ENCODE peak calls at places on chromosomes 1 and 21, in eight cellular contexts. Y, S, Q, V, B, A, K and Z are unnamed samples.

GRCh38 chr1:151934048-151934493 is 24.8 kb upstream of the THEM4 start:
- DNase-seq in Y (peak), S (peak), Q (no peak), V (no peak), B (peak), A (peak), K (peak), Z (no peak)

GRCh38 chr1:116911779-116912469 is 2.2 kb downstream of the PTGFRN start:
- DNase-seq in Y (no peak), S (no peak), Q (no peak), V (no peak), B (no peak), A (no peak), K (no peak), Z (no peak)

GRCh38 chr1:54045487-54045886 is 7.5 kb downstream of the TMEM59 start:
- DNase-seq in Y (no peak), S (no peak), Q (no peak), V (no peak), B (no peak), A (no peak), K (no peak), Z (no peak)

GRCh38 chr1:171670739-171671138 is 18.3 kb upstream of the MYOC start:
- DNase-seq in Y (no peak), S (no peak), Q (no peak), V (no peak), B (no peak), A (no peak), K (no peak), Z (no peak)

GRCh38 chr1:101178688-101179491 is 57.9 kb upstream of the S1PR1 start:
- DNase-seq in Y (no peak), S (no peak), Q (peak), V (no peak), B (no peak), A (peak), K (no peak), Z (no peak)

GRCh38 chr1:30928171-30928570 is 19.6 kb upstream of the SDC3 start:
- DNase-seq in Y (no peak), S (no peak), Q (no peak), V (no peak), B (no peak), A (no peak), K (no peak), Z (no peak)

GRCh38 chr21:26686278-26686677 is 113.2 kb upstream of the CYYR1 start:
- DNase-seq in Y (peak), S (peak), Q (no peak), V (no peak), B (peak), A (peak), K (peak), Z (no peak)

GRCh38 chr1:29743264-29743663 is 506.9 kb downstream of the PTPRU start:
- DNase-seq in Y (no peak), S (no peak), Q (no peak), V (no peak), B (no peak), A (no peak), K (no peak), Z (no peak)

GRCh38 chr21:23496729-23497128 is 2110.6 kb downstream of the MRPL39 start:
- DNase-seq in Y (no peak), S (no peak), Q (no peak), V (no peak), B (no peak), A (peak), K (no peak), Z (no peak)

GRCh38 chr1:155126494-155127104 is 1.1 kb upstream of the EFNA1 start:
- DNase-seq in Y (peak), S (no peak), Q (no peak), V (peak), B (peak), A (peak), K (peak), Z (no peak)

GRCh38 chr1:54906586-54906985 is 19.6 kb upstream of the DHCR24 start:
- DNase-seq in Y (no peak), S (no peak), Q (no peak), V (no peak), B (no peak), A (no peak), K (no peak), Z (no peak)